ENCODE peak calls at places on chromosomes 16 and 17, in ten cellular contexts. R, I, C, Z, T, B, D, P, A and H are unnamed samples.

GRCh38 chr16:68128577-68129305 is 43.6 kb downstream of the NFATC3 start:
- DNase-seq in R (peak), C (no peak), T (peak), D (no peak), I (peak), A (no peak), B (no peak), P (no peak), Z (no peak), H (no peak)

GRCh38 chr16:3712830-3713476 is 4.4 kb downstream of the TRAP1 start:
- DNase-seq in R (no peak), Z (no peak), D (no peak), C (no peak), I (no peak), A (no peak), P (no peak), T (no peak), B (no peak), H (no peak)

GRCh38 chr16:4184038-4184702 is 57.7 kb downstream of the SRL start:
- DNase-seq in D (no peak), A (no peak), P (peak), C (no peak), R (peak), T (no peak), B (peak), I (no peak), Z (no peak), H (no peak)

GRCh38 chr16:730666-731509 is 4.0 kb downstream of the HAGHL start:
- DNase-seq in I (no peak), C (no peak), P (no peak), B (no peak), R (no peak), A (no peak), D (no peak), T (no peak), Z (no peak), H (no peak)

GRCh38 chr16:58366247-58367031 is 25.8 kb upstream of the GINS3 start:
- DNase-seq in Z (no peak), D (no peak), I (no peak), C (peak), P (no peak), B (no peak), R (no peak), T (no peak), A (peak), H (no peak)

GRCh38 chr16:48558269-48558915 is 51.6 kb downstream of the N4BP1 start:
- DNase-seq in R (no peak), C (no peak), Z (no peak), B (no peak), P (no peak), A (peak), D (no peak), I (no peak), T (no peak), H (no peak)

GRCh38 chr17:63399316-63399715 is 46.8 kb downstream of the CYB561 start:
- DNase-seq in A (no peak), B (no peak), D (no peak), P (no peak), Z (no peak), I (peak), C (no peak), T (no peak), R (no peak), H (no peak)

GRCh38 chr17:69761767-69762321 is 313.2 kb upstream of the KCNJ16 start:
- DNase-seq in Z (no peak), B (no peak), C (no peak), R (no peak), I (no peak), D (no peak), A (peak), T (no peak), P (no peak), H (no peak)

GRCh38 chr16:83533193-83533592 is 274.6 kb upstream of the HSBP1 start:
- DNase-seq in D (no peak), T (no peak), A (no peak), I (peak), Z (no peak), P (no peak), B (no peak), R (no peak), C (peak), H (no peak)